ENCODE peak calls at places on chromosomes 5 and 9, in ten cellular contexts. One of them, this sample, is unnamed.

GRCh38 chr5:73996181-73996770 is 370.3 kb downstream of the ARHGEF28 start:
- DNase-seq in activated B cell treated with CpG ODN at 0.5 μM for 24 hours: no peak
- DNase-seq in Panc1: no peak
- DNase-seq in cardiac fibroblast: no peak
- DNase-seq in choroid plexus epithelial cell: no peak
- DNase-seq in CD4-positive, alpha-beta T cell: no peak
- DNase-seq in astrocyte of the cerebellum: no peak
- DNase-seq in uterus: no peak
- DNase-seq in B cell: no peak
- DNase-seq in lower leg skin: no peak
- DNase-seq in this sample: no peak

GRCh38 chr5:43348207-43348606 is 35.0 kb upstream of the HMGCS1 start:
- DNase-seq in Panc1: no peak
- DNase-seq in activated B cell treated with CpG ODN at 0.5 μM for 24 hours: no peak
- DNase-seq in astrocyte of the cerebellum: no peak
- DNase-seq in uterus: no peak
- DNase-seq in CD4-positive, alpha-beta T cell: no peak
- DNase-seq in choroid plexus epithelial cell: no peak
- DNase-seq in cardiac fibroblast: no peak
- DNase-seq in B cell: no peak
- DNase-seq in lower leg skin: no peak
- DNase-seq in this sample: no peak

GRCh38 chr5:75389430-75389829 is 52.4 kb downstream of the HMGCR start:
- DNase-seq in uterus: no peak
- DNase-seq in CD4-positive, alpha-beta T cell: no peak
- DNase-seq in choroid plexus epithelial cell: no peak
- DNase-seq in Panc1: no peak
- DNase-seq in cardiac fibroblast: no peak
- DNase-seq in activated B cell treated with CpG ODN at 0.5 μM for 24 hours: no peak
- DNase-seq in astrocyte of the cerebellum: no peak
- DNase-seq in B cell: no peak
- DNase-seq in lower leg skin: no peak
- DNase-seq in this sample: no peak

GRCh38 chr9:99351647-99352046 is 129.6 kb downstream of the SEC61B start:
- DNase-seq in CD4-positive, alpha-beta T cell: no peak
- DNase-seq in astrocyte of the cerebellum: no peak
- DNase-seq in cardiac fibroblast: no peak
- DNase-seq in Panc1: no peak
- DNase-seq in lower leg skin: no peak
- DNase-seq in activated B cell treated with CpG ODN at 0.5 μM for 24 hours: no peak
- DNase-seq in uterus: no peak
- DNase-seq in choroid plexus epithelial cell: no peak
- DNase-seq in B cell: no peak
- DNase-seq in this sample: no peak

GRCh38 chr5:59169101-59169767 is 586.4 kb downstream of the RAB3C start:
- DNase-seq in astrocyte of the cerebellum: no peak
- DNase-seq in activated B cell treated with CpG ODN at 0.5 μM for 24 hours: no peak
- DNase-seq in B cell: no peak
- DNase-seq in CD4-positive, alpha-beta T cell: no peak
- DNase-seq in Panc1: no peak
- DNase-seq in choroid plexus epithelial cell: no peak
- DNase-seq in uterus: no peak
- DNase-seq in cardiac fibroblast: no peak
- DNase-seq in lower leg skin: no peak
- DNase-seq in this sample: no peak

GRCh38 chr5:149452665-149453617 is 73.8 kb upstream of the IL17B start:
- DNase-seq in Panc1: no peak
- DNase-seq in CD4-positive, alpha-beta T cell: no peak
- DNase-seq in choroid plexus epithelial cell: peak; percentile 96
- DNase-seq in uterus: peak; percentile 90
- DNase-seq in activated B cell treated with CpG ODN at 0.5 μM for 24 hours: no peak
- DNase-seq in lower leg skin: peak; percentile 53
- DNase-seq in astrocyte of the cerebellum: peak; percentile 91
- DNase-seq in cardiac fibroblast: peak; percentile 94
- DNase-seq in B cell: no peak
- DNase-seq in this sample: no peak

GRCh38 chr9:73039253-73039915 is 86.5 kb upstream of the ALDH1A1 start:
- DNase-seq in CD4-positive, alpha-beta T cell: no peak
- DNase-seq in B cell: no peak
- DNase-seq in lower leg skin: peak; percentile 77
- DNase-seq in uterus: peak; percentile 84
- DNase-seq in cardiac fibroblast: peak; percentile 88
- DNase-seq in activated B cell treated with CpG ODN at 0.5 μM for 24 hours: no peak
- DNase-seq in choroid plexus epithelial cell: peak; percentile 67
- DNase-seq in astrocyte of the cerebellum: peak; percentile 81
- DNase-seq in Panc1: no peak
- DNase-seq in this sample: no peak

GRCh38 chr5:38497946-38498345 is 58.5 kb downstream of the LIFR start:
- DNase-seq in Panc1: no peak
- DNase-seq in choroid plexus epithelial cell: peak; percentile 65
- DNase-seq in lower leg skin: no peak
- DNase-seq in astrocyte of the cerebellum: peak; percentile 13
- DNase-seq in B cell: no peak
- DNase-seq in activated B cell treated with CpG ODN at 0.5 μM for 24 hours: no peak
- DNase-seq in uterus: no peak
- DNase-seq in cardiac fibroblast: peak; percentile 51
- DNase-seq in CD4-positive, alpha-beta T cell: no peak
- DNase-seq in this sample: no peak

GRCh38 chr5:116042375-116042774 is 10.1 kb downstream of the ARL14EPL start:
- DNase-seq in cardiac fibroblast: no peak
- DNase-seq in CD4-positive, alpha-beta T cell: no peak
- DNase-seq in astrocyte of the cerebellum: no peak
- DNase-seq in B cell: no peak
- DNase-seq in activated B cell treated with CpG ODN at 0.5 μM for 24 hours: no peak
- DNase-seq in Panc1: no peak
- DNase-seq in lower leg skin: no peak
- DNase-seq in choroid plexus epithelial cell: no peak
- DNase-seq in uterus: no peak
- DNase-seq in this sample: no peak

GRCh38 chr5:116038817-116039216 is 6.5 kb downstream of the ARL14EPL start:
- DNase-seq in B cell: peak; percentile 76
- DNase-seq in astrocyte of the cerebellum: no peak
- DNase-seq in Panc1: no peak
- DNase-seq in activated B cell treated with CpG ODN at 0.5 μM for 24 hours: peak; percentile 43
- DNase-seq in CD4-positive, alpha-beta T cell: no peak
- DNase-seq in choroid plexus epithelial cell: no peak
- DNase-seq in uterus: no peak
- DNase-seq in lower leg skin: no peak
- DNase-seq in cardiac fibroblast: no peak
- DNase-seq in this sample: no peak

GRCh38 chr5:116032991-116033390 is 719 bp downstream of the ARL14EPL start:
- DNase-seq in Panc1: no peak
- DNase-seq in activated B cell treated with CpG ODN at 0.5 μM for 24 hours: no peak
- DNase-seq in astrocyte of the cerebellum: no peak
- DNase-seq in lower leg skin: no peak
- DNase-seq in cardiac fibroblast: no peak
- DNase-seq in CD4-positive, alpha-beta T cell: no peak
- DNase-seq in uterus: no peak
- DNase-seq in choroid plexus epithelial cell: no peak
- DNase-seq in B cell: no peak
- DNase-seq in this sample: no peak

GRCh38 chr5:116035123-116035522 is 2.9 kb downstream of the ARL14EPL start:
- DNase-seq in lower leg skin: no peak
- DNase-seq in choroid plexus epithelial cell: no peak
- DNase-seq in Panc1: no peak
- DNase-seq in uterus: no peak
- DNase-seq in CD4-positive, alpha-beta T cell: no peak
- DNase-seq in B cell: no peak
- DNase-seq in cardiac fibroblast: no peak
- DNase-seq in astrocyte of the cerebellum: no peak
- DNase-seq in activated B cell treated with CpG ODN at 0.5 μM for 24 hours: no peak
- DNase-seq in this sample: no peak

GRCh38 chr5:116037236-116037822 is 5.1 kb downstream of the ARL14EPL start:
- DNase-seq in lower leg skin: no peak
- DNase-seq in Panc1: no peak
- DNase-seq in choroid plexus epithelial cell: peak; percentile 48
- DNase-seq in uterus: no peak
- DNase-seq in astrocyte of the cerebellum: no peak
- DNase-seq in cardiac fibroblast: peak; percentile 24
- DNase-seq in activated B cell treated with CpG ODN at 0.5 μM for 24 hours: no peak
- DNase-seq in B cell: no peak
- DNase-seq in CD4-positive, alpha-beta T cell: no peak
- DNase-seq in this sample: no peak
- TF ChIP-seq CTCF in lower leg skin: no peak
- TF ChIP-seq CTCF in Panc1: peak; percentile 38
- TF ChIP-seq CTCF in choroid plexus epithelial cell: peak; percentile 43
- TF ChIP-seq CTCF in uterus: no peak
- TF ChIP-seq CTCF in astrocyte of the cerebellum: no peak
- TF ChIP-seq CTCF in cardiac fibroblast: peak; percentile 21
- TF ChIP-seq CTCF in activated B cell treated with CpG ODN at 0.5 μM for 24 hours: no peak
- TF ChIP-seq CTCF in B cell: no peak
- TF ChIP-seq CTCF in CD4-positive, alpha-beta T cell: no peak
- TF ChIP-seq CTCF in this sample: no peak

GRCh38 chr5:175825906-175826305 is 45.5 kb upstream of the CPLX2 start:
- DNase-seq in B cell: no peak
- DNase-seq in activated B cell treated with CpG ODN at 0.5 μM for 24 hours: no peak
- DNase-seq in astrocyte of the cerebellum: no peak
- DNase-seq in cardiac fibroblast: no peak
- DNase-seq in uterus: no peak
- DNase-seq in choroid plexus epithelial cell: no peak
- DNase-seq in Panc1: no peak
- DNase-seq in lower leg skin: no peak
- DNase-seq in CD4-positive, alpha-beta T cell: no peak
- DNase-seq in this sample: no peak

GRCh38 chr5:175821790-175822211 is 49.6 kb upstream of the CPLX2 start:
- DNase-seq in astrocyte of the cerebellum: no peak
- DNase-seq in Panc1: no peak
- DNase-seq in choroid plexus epithelial cell: no peak
- DNase-seq in activated B cell treated with CpG ODN at 0.5 μM for 24 hours: no peak
- DNase-seq in lower leg skin: no peak
- DNase-seq in uterus: no peak
- DNase-seq in CD4-positive, alpha-beta T cell: no peak
- DNase-seq in cardiac fibroblast: no peak
- DNase-seq in B cell: no peak
- DNase-seq in this sample: no peak

GRCh38 chr5:175822225-175822624 is 49.2 kb upstream of the CPLX2 start:
- DNase-seq in choroid plexus epithelial cell: no peak
- DNase-seq in Panc1: no peak
- DNase-seq in CD4-positive, alpha-beta T cell: no peak
- DNase-seq in B cell: no peak
- DNase-seq in cardiac fibroblast: no peak
- DNase-seq in uterus: no peak
- DNase-seq in activated B cell treated with CpG ODN at 0.5 μM for 24 hours: no peak
- DNase-seq in astrocyte of the cerebellum: no peak
- DNase-seq in lower leg skin: no peak
- DNase-seq in this sample: no peak

GRCh38 chr5:175824621-175825020 is 46.8 kb upstream of the CPLX2 start:
- DNase-seq in lower leg skin: no peak
- DNase-seq in uterus: no peak
- DNase-seq in astrocyte of the cerebellum: no peak
- DNase-seq in choroid plexus epithelial cell: no peak
- DNase-seq in CD4-positive, alpha-beta T cell: no peak
- DNase-seq in B cell: no peak
- DNase-seq in cardiac fibroblast: no peak
- DNase-seq in Panc1: no peak
- DNase-seq in activated B cell treated with CpG ODN at 0.5 μM for 24 hours: no peak
- DNase-seq in this sample: no peak

DNA sequence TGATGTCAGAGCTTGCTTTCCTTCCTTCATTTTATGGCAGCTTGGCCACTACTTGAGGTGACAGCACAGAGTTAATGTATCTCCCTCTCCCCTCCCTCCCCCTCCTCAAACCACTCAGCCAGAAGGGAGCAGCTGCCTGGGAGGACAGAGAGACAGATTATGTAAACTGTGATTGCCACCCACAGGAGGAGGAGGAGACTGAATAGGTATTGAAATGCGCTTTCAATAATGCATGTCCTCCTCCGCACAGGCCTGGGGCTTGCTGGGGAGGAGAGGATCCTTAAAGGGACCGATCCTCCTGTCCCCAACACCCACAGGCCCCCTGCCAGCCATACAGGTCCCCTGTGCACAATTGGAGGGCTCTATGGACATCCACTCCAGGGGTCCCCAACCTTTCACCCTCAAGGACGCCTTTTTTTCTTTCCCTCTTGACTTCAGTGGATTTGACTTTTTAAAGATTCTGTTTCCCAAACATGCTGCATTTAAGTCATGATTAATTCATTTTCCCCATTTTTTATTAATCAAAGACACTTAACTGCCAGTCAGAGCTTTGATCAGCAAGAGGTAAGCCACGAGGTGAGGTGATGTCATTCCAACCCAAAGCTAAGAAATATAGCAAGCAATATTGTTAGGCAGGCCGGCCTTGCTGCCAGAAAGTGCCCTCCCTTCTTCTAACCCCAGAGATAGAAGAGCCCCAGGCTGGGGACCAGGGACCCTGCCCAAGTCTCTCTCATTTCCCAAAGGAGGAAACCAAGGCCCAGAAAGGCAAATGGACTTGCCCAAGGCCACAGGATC is 47.5 kb upstream of the CPLX2 start:
- DNase-seq in activated B cell treated with CpG ODN at 0.5 μM for 24 hours: no peak
- DNase-seq in astrocyte of the cerebellum: no peak
- DNase-seq in cardiac fibroblast: no peak
- DNase-seq in Panc1: no peak
- DNase-seq in B cell: no peak
- DNase-seq in choroid plexus epithelial cell: no peak
- DNase-seq in uterus: no peak
- DNase-seq in lower leg skin: no peak
- DNase-seq in CD4-positive, alpha-beta T cell: no peak
- DNase-seq in this sample: no peak
- TF ChIP-seq CTCF in activated B cell treated with CpG ODN at 0.5 μM for 24 hours: no peak
- TF ChIP-seq CTCF in astrocyte of the cerebellum: no peak
- TF ChIP-seq CTCF in cardiac fibroblast: no peak
- TF ChIP-seq CTCF in Panc1: no peak
- TF ChIP-seq CTCF in B cell: no peak
- TF ChIP-seq CTCF in choroid plexus epithelial cell: no peak
- TF ChIP-seq CTCF in uterus: no peak
- TF ChIP-seq CTCF in lower leg skin: no peak
- TF ChIP-seq CTCF in CD4-positive, alpha-beta T cell: no peak
- TF ChIP-seq CTCF in this sample: no peak

DNA sequence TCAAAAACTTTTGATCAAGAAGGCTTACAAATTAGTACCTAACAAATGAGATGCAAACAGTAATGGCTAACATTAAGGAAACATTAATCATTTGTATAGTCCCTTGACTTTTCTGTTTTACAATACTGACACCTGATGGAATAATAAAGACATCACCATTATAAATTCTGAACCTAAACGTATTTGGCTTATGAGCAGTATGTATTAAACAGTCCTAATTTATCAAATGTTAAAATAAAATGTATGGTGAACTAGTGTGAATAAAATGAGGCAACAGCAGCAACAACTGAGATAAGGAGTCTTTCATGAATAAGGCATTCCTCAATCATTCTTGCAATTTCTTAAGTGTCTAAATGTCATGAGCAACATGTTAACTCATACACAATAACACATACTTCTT is 6.0 kb downstream of the PUM3 start:
- DNase-seq in lower leg skin: no peak
- DNase-seq in cardiac fibroblast: peak; percentile 62
- DNase-seq in B cell: no peak
- DNase-seq in astrocyte of the cerebellum: no peak
- DNase-seq in Panc1: no peak
- DNase-seq in choroid plexus epithelial cell: peak; percentile 54
- DNase-seq in activated B cell treated with CpG ODN at 0.5 μM for 24 hours: no peak
- DNase-seq in CD4-positive, alpha-beta T cell: no peak
- DNase-seq in uterus: no peak
- DNase-seq in this sample: no peak
- TF ChIP-seq CTCF in lower leg skin: no peak
- TF ChIP-seq CTCF in cardiac fibroblast: peak; percentile 14
- TF ChIP-seq CTCF in B cell: peak; percentile 17
- TF ChIP-seq CTCF in astrocyte of the cerebellum: no peak
- TF ChIP-seq CTCF in Panc1: no peak
- TF ChIP-seq CTCF in choroid plexus epithelial cell: peak; percentile 38
- TF ChIP-seq CTCF in activated B cell treated with CpG ODN at 0.5 μM for 24 hours: no peak
- TF ChIP-seq CTCF in CD4-positive, alpha-beta T cell: peak; percentile 16
- TF ChIP-seq CTCF in uterus: no peak
- TF ChIP-seq CTCF in this sample: no peak

GRCh38 chr5:132736853-132737833 is at the start of gene KIF3A:
- DNase-seq in lower leg skin: peak; percentile 91
- DNase-seq in B cell: peak; percentile 97
- DNase-seq in CD4-positive, alpha-beta T cell: peak; percentile 98
- DNase-seq in uterus: peak; percentile 94
- DNase-seq in choroid plexus epithelial cell: peak; percentile 97
- DNase-seq in cardiac fibroblast: peak; percentile 96
- DNase-seq in activated B cell treated with CpG ODN at 0.5 μM for 24 hours: peak; percentile 98
- DNase-seq in astrocyte of the cerebellum: peak; percentile 85
- DNase-seq in Panc1: peak; percentile 88
- DNase-seq in this sample: peak; percentile 97
- TF ChIP-seq CTCF in lower leg skin: no peak
- TF ChIP-seq CTCF in B cell: peak; percentile 9
- TF ChIP-seq CTCF in CD4-positive, alpha-beta T cell: peak; percentile 32
- TF ChIP-seq CTCF in uterus: no peak
- TF ChIP-seq CTCF in choroid plexus epithelial cell: no peak
- TF ChIP-seq CTCF in cardiac fibroblast: no peak
- TF ChIP-seq CTCF in activated B cell treated with CpG ODN at 0.5 μM for 24 hours: no peak
- TF ChIP-seq CTCF in astrocyte of the cerebellum: peak; percentile 2
- TF ChIP-seq CTCF in Panc1: no peak
- TF ChIP-seq CTCF in this sample: no peak